ENCODE peak calls at places on chromosomes 16 and 17, in five cellular contexts. V is HepG2, K is HL-60, U is GM12878, D is A549. Y is an unnamed sample.

GRCh38 chr17:5011928-5012327 is 14.2 kb downstream of the KIF1C start:
- DNase-seq in U (peak; percentile 53), K (no peak), D (no peak), V (no peak), Y (no peak)

GRCh38 chr16:77300232-77300631 is 101.0 kb downstream of the SYCE1L start:
- DNase-seq in V (no peak), U (no peak), D (peak; percentile 21), K (no peak), Y (no peak)

GRCh38 chr17:48470388-48471034 is 40.5 kb upstream of the SKAP1 start:
- DNase-seq in K (no peak), U (no peak), D (peak; percentile 28), V (no peak), Y (no peak)

GRCh38 chr17:77709594-77709993 is 248.9 kb upstream of the TNRC6C start:
- DNase-seq in K (no peak), D (no peak), V (no peak), U (no peak), Y (no peak)

GRCh38 chr16:56347166-56347565 is 78.2 kb downstream of the AMFR start:
- DNase-seq in U (no peak), D (no peak), V (no peak), K (no peak), Y (no peak)

GRCh38 chr17:56009795-56010715 is 143.2 kb upstream of the ANKFN1 start:
- DNase-seq in V (no peak), D (no peak), U (no peak), K (no peak), Y (no peak)

GRCh38 chr17:82900741-82901140 is 60.9 kb upstream of the ZNF750 start:
- DNase-seq in D (no peak), K (no peak), U (no peak), V (no peak), Y (no peak)

GRCh38 chr16:85586360-85587145 is 26.6 kb upstream of the GSE1 start:
- DNase-seq in V (no peak), K (no peak), U (no peak), D (no peak), Y (no peak)

GRCh38 chr17:4582101-4582501 is 2.2 kb upstream of the SMTNL2 start:
- DNase-seq in U (no peak), D (no peak), V (no peak), K (no peak), Y (no peak)

GRCh38 chr17:64084940-64085649 is 44.8 kb downstream of the ERN1 start:
- DNase-seq in U (no peak), V (no peak), D (no peak), K (no peak), Y (no peak)

GRCh38 chr17:194844-195602 is 13.6 kb upstream of the DOC2B start:
- DNase-seq in K (no peak), U (no peak), V (no peak), D (no peak), Y (no peak)

GRCh38 chr16:27317738-27318398 is 4.1 kb downstream of the IL4R start:
- DNase-seq in K (no peak), D (no peak), V (no peak), U (no peak), Y (no peak)

GRCh38 chr17:42345396-42346078 is 42.7 kb downstream of the STAT3 start:
- DNase-seq in U (no peak), V (no peak), K (no peak), D (no peak), Y (no peak)

GRCh38 chr16:29808219-29808900 is 2.0 kb downstream of the MAZ start:
- DNase-seq in V (no peak), K (peak; percentile 63), D (no peak), U (no peak), Y (no peak)

GRCh38 chr16:48323783-48324775 is 61.1 kb downstream of the SIAH1 start:
- DNase-seq in D (no peak), K (no peak), V (no peak), U (no peak), Y (no peak)

GRCh38 chr16:1068451-1068850 is 4.1 kb upstream of the SSTR5 start:
- DNase-seq in K (no peak), U (no peak), V (no peak), D (no peak), Y (no peak)

GRCh38 chr17:67689534-67690177 is 28.1 kb upstream of the NOL11 start:
- DNase-seq in U (peak; percentile 37), V (peak; percentile 58), D (peak; percentile 69), K (peak; percentile 29), Y (peak; percentile 70)

GRCh38 chr17:66580601-66581385 is 254.1 kb upstream of the CACNG5 start:
- DNase-seq in V (no peak), K (no peak), U (no peak), D (no peak), Y (no peak)

GRCh38 chr17:55238197-55238930 is 26.4 kb upstream of the HLF start:
- DNase-seq in V (peak; percentile 94), D (peak; percentile 94), K (peak; percentile 74), U (peak; percentile 59), Y (peak; percentile 98)

GRCh38 chr16:6682142-6682811 is 650.4 kb upstream of the RBFOX1 start:
- DNase-seq in V (peak; percentile 20), U (no peak), D (peak; percentile 14), K (peak; percentile 10), Y (peak; percentile 59)

GRCh38 chr17:57925361-57925990 is 29.7 kb downstream of the CUEDC1 start:
- DNase-seq in V (no peak), K (no peak), U (no peak), D (no peak), Y (no peak)
- TF ChIP-seq REST in V (no peak), K (no peak), U (no peak), D (no peak), Y (no peak)

GRCh38 chr16:83515395-83515794 is 292.4 kb upstream of the HSBP1 start:
- DNase-seq in K (no peak), D (no peak), V (no peak), U (no peak), Y (no peak)

GRCh38 chr16:83508295-83508694 is 299.5 kb upstream of the HSBP1 start:
- DNase-seq in V (no peak), D (no peak), U (no peak), K (no peak), Y (no peak)

GRCh38 chr16:83517398-83517797 is 290.4 kb upstream of the HSBP1 start:
- DNase-seq in D (no peak), V (no peak), K (no peak), U (no peak), Y (no peak)

GRCh38 chr16:83510906-83511305 is 296.9 kb upstream of the HSBP1 start:
- DNase-seq in D (no peak), V (no peak), K (no peak), U (no peak), Y (no peak)

DNA sequence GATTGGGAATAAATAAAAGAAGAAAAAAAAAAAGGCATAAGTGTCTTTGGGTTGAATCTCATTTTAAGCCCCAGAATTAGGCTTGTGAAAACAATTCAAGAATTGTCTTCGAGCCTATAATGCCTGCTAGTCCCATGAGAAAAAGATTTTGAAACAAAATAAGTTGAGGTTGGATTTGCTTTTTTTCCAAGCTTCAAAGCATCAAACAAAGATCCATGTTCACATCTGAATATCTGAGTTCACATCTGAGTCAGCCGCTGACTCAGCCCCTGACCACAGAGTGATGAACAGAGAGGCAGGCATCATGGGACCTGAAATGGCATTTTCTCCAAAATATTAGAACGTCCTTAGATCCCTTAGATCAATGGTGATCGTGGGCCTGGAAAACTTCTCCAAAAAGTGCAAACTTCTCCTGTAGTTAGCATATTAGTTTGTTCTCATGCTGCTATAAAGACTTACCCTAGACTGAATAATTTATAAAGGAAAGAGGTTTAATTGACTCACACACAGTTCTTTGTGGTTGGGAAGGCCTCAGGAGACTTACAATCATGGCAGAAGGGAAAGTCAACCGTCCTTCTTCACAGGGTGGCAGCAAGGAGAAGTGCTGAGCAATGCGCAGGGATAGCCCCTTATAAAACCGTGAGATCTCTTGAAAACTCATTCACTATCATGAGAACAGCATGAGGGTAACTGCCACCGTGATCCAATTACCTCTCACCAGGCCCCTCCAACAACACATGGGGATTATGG is 294.6 kb upstream of the HSBP1 start:
- DNase-seq in D (no peak), K (no peak), U (no peak), V (no peak), Y (no peak)
- TF ChIP-seq REST in D (no peak), K (no peak), U (no peak), V (no peak), Y (no peak)

DNA sequence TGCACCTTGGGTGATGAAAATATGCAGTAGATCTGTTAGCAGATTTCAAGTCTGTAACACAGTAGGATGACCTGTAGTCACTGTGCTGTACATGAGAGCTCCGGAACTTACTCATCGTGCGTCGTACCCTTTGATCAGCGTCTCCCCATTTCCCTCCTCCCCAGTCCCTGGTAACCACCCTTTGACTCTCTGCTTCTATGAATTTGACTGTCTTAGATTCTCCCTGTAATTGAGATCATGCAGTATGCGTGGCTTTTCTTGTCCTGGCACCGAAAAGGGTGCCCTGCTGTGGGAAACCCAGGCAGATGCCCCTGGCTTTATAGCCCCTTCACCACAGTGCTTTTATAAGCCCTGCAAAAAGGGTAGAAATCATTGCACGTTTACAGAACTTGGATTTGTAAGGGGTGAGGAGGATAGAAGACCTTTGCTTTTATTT is 20.5 kb downstream of the CLEC16A start:
- DNase-seq in U (peak; percentile 94), D (no peak), V (no peak), K (no peak), Y (no peak)
- TF ChIP-seq REST in U (no peak), D (no peak), V (no peak), K (no peak), Y (no peak)

DNA sequence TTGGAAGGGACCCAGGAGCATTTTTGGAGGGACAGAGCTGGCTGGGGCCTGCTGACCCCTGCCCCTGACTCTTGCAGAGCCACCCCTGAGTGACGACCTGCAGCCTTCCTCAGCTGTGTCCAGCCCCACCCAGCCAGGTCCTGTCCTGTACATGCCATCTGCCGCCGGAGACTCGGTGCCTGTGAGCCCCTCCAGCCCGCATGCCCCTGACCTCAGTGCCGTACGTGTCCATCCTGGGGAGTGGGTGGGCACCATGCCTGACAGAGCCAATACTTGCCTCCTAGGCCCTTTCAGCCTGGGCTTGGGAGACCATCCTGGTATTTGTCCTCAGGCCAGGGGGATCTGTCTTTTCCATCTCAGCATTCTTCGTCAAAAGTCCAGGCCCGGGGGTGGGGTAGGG is 27.5 kb downstream of the UNC13D start:
- DNase-seq in U (no peak), V (no peak), D (no peak), K (no peak), Y (no peak)
- TF ChIP-seq REST in U (no peak), V (no peak), D (no peak), K (no peak), Y (no peak)

Y was measured in K562.